ENCODE peak calls at places on chromosomes 7 and 10, in ten cellular contexts. R, U, C, A, K, S, B, W, Y and E are unnamed samples.

GRCh38 chr7:1819258-1819841 is 149.3 kb downstream of the ELFN1 start:
- DNase-seq in R (no peak), U (no peak), C (peak; percentile 45), A (no peak), K (no peak), S (no peak), B (no peak), W (no peak), Y (no peak), E (no peak)

GRCh38 chr7:23276381-23276780 is 22.8 kb upstream of the MALSU1 start:
- DNase-seq in R (no peak), U (no peak), C (no peak), A (no peak), K (no peak), S (no peak), B (no peak), W (no peak), Y (no peak), E (no peak)

GRCh38 chr7:74063646-74064045 is 20.0 kb upstream of the LIMK1 start:
- DNase-seq in R (no peak), U (no peak), C (no peak), A (no peak), K (no peak), S (no peak), B (no peak), W (no peak), Y (no peak), E (no peak)

GRCh38 chr7:24572421-24573007 is 738 bp upstream of the PALS2 start:
- DNase-seq in R (peak; percentile 51), U (peak; percentile 42), C (peak; percentile 29), A (peak; percentile 72), K (peak; percentile 53), S (peak; percentile 72), B (no peak), W (no peak), Y (peak; percentile 88), E (no peak)

GRCh38 chr7:77320161-77320560 is 96.0 kb downstream of the GSAP start:
- DNase-seq in R (no peak), U (no peak), C (no peak), A (no peak), K (no peak), S (no peak), B (no peak), W (no peak), Y (no peak), E (no peak)

GRCh38 chr7:98826811-98827231 is 43.0 kb downstream of the TMEM130 start:
- DNase-seq in R (peak; percentile 78), U (no peak), C (no peak), A (no peak), K (no peak), S (peak; percentile 16), B (no peak), W (no peak), Y (no peak), E (no peak)

GRCh38 chr7:128755816-128756476 is 16.8 kb downstream of the CALU start:
- DNase-seq in R (no peak), U (no peak), C (no peak), A (no peak), K (peak; percentile 91), S (no peak), B (peak; percentile 88), W (no peak), Y (no peak), E (no peak)

GRCh38 chr7:143245123-143245522 is 18.1 kb upstream of the GSTK1 start:
- DNase-seq in R (no peak), U (no peak), C (no peak), A (no peak), K (no peak), S (no peak), B (no peak), W (no peak), Y (no peak), E (no peak)

GRCh38 chr10:21888959-21889358 is 114.6 kb downstream of the DNAJC1 start:
- DNase-seq in R (no peak), U (peak; percentile 2), C (peak; percentile 9), A (no peak), K (no peak), S (no peak), B (no peak), W (no peak), Y (no peak), E (peak; percentile 22)

GRCh38 chr7:90239625-90240228 is 5.2 kb upstream of the CFAP69 start:
- DNase-seq in R (no peak), U (no peak), C (no peak), A (no peak), K (no peak), S (no peak), B (no peak), W (no peak), Y (no peak), E (no peak)

GRCh38 chr7:55144333-55144954 is 125.6 kb downstream of the EGFR start:
- DNase-seq in R (no peak), U (no peak), C (no peak), A (no peak), K (no peak), S (no peak), B (no peak), W (no peak), Y (no peak), E (no peak)

GRCh38 chr7:18572885-18573284 is 77.3 kb downstream of the HDAC9 start:
- DNase-seq in R (no peak), U (no peak), C (no peak), A (no peak), K (no peak), S (no peak), B (no peak), W (no peak), Y (no peak), E (no peak)

GRCh38 chr7:7438851-7439250 is 96.8 kb downstream of the COL28A1 start:
- DNase-seq in R (no peak), U (no peak), C (peak; percentile 4), A (no peak), K (peak; percentile 95), S (no peak), B (peak; percentile 99), W (peak; percentile 62), Y (peak; percentile 94), E (no peak)

GRCh38 chr10:6416892-6417512 is 163.1 kb downstream of the PRKCQ start:
- DNase-seq in R (no peak), U (peak; percentile 33), C (no peak), A (no peak), K (peak; percentile 23), S (peak; percentile 36), B (no peak), W (no peak), Y (peak; percentile 48), E (peak; percentile 56)

GRCh38 chr10:79005126-79005820 is 63.5 kb upstream of the ZMIZ1 start:
- DNase-seq in R (no peak), U (no peak), C (no peak), A (peak; percentile 40), K (no peak), S (peak; percentile 43), B (no peak), W (no peak), Y (no peak), E (no peak)

GRCh38 chr7:101332026-101332425 is 10.4 kb upstream of the IFT22 start:
- DNase-seq in R (no peak), U (no peak), C (no peak), A (no peak), K (no peak), S (no peak), B (no peak), W (no peak), Y (no peak), E (no peak)

GRCh38 chr10:79336739-79337138 is 10.5 kb upstream of the PPIF start:
- DNase-seq in R (peak; percentile 39), U (no peak), C (no peak), A (no peak), K (no peak), S (peak; percentile 98), B (no peak), W (no peak), Y (no peak), E (no peak)

GRCh38 chr7:150388709-150389531 is 9.8 kb downstream of the ZNF775 start:
- DNase-seq in R (peak; percentile 95), U (no peak), C (no peak), A (peak; percentile 34), K (peak; percentile 49), S (no peak), B (no peak), W (no peak), Y (no peak), E (no peak)

GRCh38 chr10:43221419-43222293 is 45.2 kb downstream of the RASGEF1A start:
- DNase-seq in R (peak; percentile 37), U (no peak), C (peak; percentile 6), A (no peak), K (no peak), S (no peak), B (no peak), W (no peak), Y (no peak), E (no peak)